ENCODE peak calls at places on chromosomes 1 and 21, in four cellular contexts. L is K562, M is GM12878, X is HepG2. O is an unnamed sample.

GRCh38 chr1:36327421-36328087 is 4.1 kb upstream of the EVA1B start:
- DNase-seq in M (no peak), X (no peak), L (no peak), O (no peak)

GRCh38 chr1:47676311-47677054 is 238.6 kb downstream of the FOXD2 start:
- DNase-seq in M (no peak), X (no peak), L (no peak), O (no peak)

GRCh38 chr1:173988068-173988467 is 34.1 kb downstream of the RC3H1 start:
- DNase-seq in M (no peak), L (no peak), X (no peak), O (no peak)

GRCh38 chr1:171418546-171418945 is 66.8 kb upstream of the PRRC2C start:
- DNase-seq in L (no peak), M (no peak), X (no peak), O (no peak)

GRCh38 chr1:25738507-25738906 is 61.5 kb upstream of the SELENON start:
- DNase-seq in L (no peak), M (no peak), X (no peak), O (no peak)

GRCh38 chr1:39877231-39877778 is 6.0 kb downstream of the TRIT1 start:
- DNase-seq in X (no peak), L (no peak), M (no peak), O (no peak)

GRCh38 chr1:156667968-156668709 is 9.1 kb downstream of the NES start:
- DNase-seq in X (no peak), L (no peak), M (no peak), O (no peak)

GRCh38 chr1:21764615-21765423 is 18.1 kb downstream of the USP48 start:
- DNase-seq in X (no peak), L (no peak), M (no peak), O (no peak)

GRCh38 chr1:55572878-55573734 is 357.9 kb upstream of the USP24 start:
- DNase-seq in X (peak), M (no peak), L (no peak), O (no peak)

GRCh38 chr1:116855788-116856187 is 53.9 kb upstream of the PTGFRN start:
- DNase-seq in L (no peak), X (no peak), M (no peak), O (peak)

GRCh38 chr1:24764439-24764838 is 19.2 kb downstream of the CLIC4 start:
- DNase-seq in X (no peak), M (no peak), L (no peak), O (no peak)

GRCh38 chr1:150525348-150525747 is 9.8 kb downstream of the FALEC start:
- DNase-seq in X (no peak), L (no peak), M (no peak), O (no peak)

GRCh38 chr1:157958280-157958679 is 35.2 kb upstream of the KIRREL1 start:
- DNase-seq in X (no peak), L (no peak), M (no peak), O (no peak)

GRCh38 chr21:33392586-33392985 is 10.6 kb upstream of the IFNGR2 start:
- DNase-seq in L (no peak), X (no peak), M (no peak), O (no peak)

GRCh38 chr1:245825128-245825901 is 670.5 kb downstream of the KIF26B start:
- DNase-seq in M (no peak), X (no peak), L (no peak), O (no peak)

GRCh38 chr1:51843948-51844347 is 34.6 kb downstream of the NRDC start:
- DNase-seq in L (no peak), X (no peak), M (no peak), O (no peak)

GRCh38 chr1:167455786-167456446 is 62.4 kb downstream of the CD247 start:
- DNase-seq in X (no peak), M (no peak), L (no peak), O (peak)

GRCh38 chr1:14724234-14724633 is 125.7 kb downstream of the KAZN start:
- DNase-seq in M (no peak), X (no peak), L (no peak), O (no peak)

GRCh38 chr1:179217943-179218507 is 11.5 kb downstream of the ABL2 start:
- DNase-seq in X (no peak), M (no peak), L (no peak), O (no peak)

GRCh38 chr1:100308777-100309176 is 42.8 kb downstream of the RTCA start:
- DNase-seq in L (no peak), M (no peak), X (no peak), O (no peak)

GRCh38 chr1:4108341-4108740 is 208.3 kb upstream of the C1orf174 start:
- DNase-seq in L (no peak), X (no peak), M (no peak), O (no peak)

GRCh38 chr1:22976127-22976460 is 3.4 kb upstream of the LACTBL1 start:
- DNase-seq in M (no peak), L (no peak), X (no peak), O (no peak)

GRCh38 chr1:22978299-22978698 is 5.6 kb upstream of the LACTBL1 start:
- DNase-seq in M (no peak), X (no peak), L (no peak), O (no peak)

GRCh38 chr1:22975694-22976093 is 3.0 kb upstream of the LACTBL1 start:
- DNase-seq in M (no peak), L (no peak), X (no peak), O (no peak)

GRCh38 chr1:22972760-22973159 is at the start of gene LACTBL1:
- DNase-seq in L (no peak), M (no peak), X (no peak), O (no peak)

DNA sequence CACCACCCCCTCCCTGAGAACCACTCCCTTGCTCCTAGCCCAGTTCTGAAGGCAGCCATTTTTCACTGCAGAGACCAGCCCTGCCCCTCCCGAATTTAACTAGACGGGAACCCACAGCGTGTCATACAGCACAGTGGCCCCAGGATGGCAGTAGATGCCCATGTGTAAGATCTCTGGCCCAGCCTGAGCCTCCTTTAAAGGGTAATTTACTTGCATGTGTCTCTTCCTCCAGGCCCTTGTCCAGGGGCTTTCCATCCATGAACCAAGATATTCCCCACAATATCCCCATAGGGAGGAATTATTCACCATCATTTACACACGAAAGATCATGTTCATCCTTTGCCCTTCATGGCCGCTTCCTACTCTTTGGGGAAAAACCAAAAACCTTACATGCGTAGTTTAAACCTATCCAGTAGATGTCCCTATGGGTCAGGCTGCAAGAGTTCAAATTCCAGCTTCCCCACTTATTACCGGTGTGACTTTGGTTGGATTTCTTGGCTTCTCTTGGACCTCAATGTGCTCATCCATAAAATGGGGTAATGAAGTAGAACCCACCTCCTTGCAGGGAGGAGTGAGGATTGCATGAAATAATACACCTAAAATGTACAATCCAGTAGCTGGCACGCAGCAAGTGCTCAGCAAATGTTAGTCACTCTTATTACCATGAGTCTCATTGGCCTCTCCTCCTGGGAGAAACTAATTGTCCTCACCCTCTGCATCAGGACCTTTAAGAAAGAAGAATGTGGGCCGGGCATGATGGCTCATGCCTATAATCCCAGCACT is 4.0 kb upstream of the LACTBL1 start:
- DNase-seq in M (peak), X (peak), L (peak), O (peak)
- TF ChIP-seq TARDBP in M (no peak), X (no peak), L (no peak), O (no peak)

GRCh38 chr1:108125312-108126138 is 74.6 kb downstream of the SLC25A24 start:
- DNase-seq in X (peak), M (peak), L (peak), O (peak)
- TF ChIP-seq FOXK2 in X (no peak), M (no peak), L (no peak), O (no peak)

GRCh38 chr1:98919211-98919610 is 85.5 kb downstream of the PLPPR5 start:
- DNase-seq in X (no peak), M (no peak), L (no peak), O (no peak)

GRCh38 chr1:98923667-98924066 is 81.0 kb downstream of the PLPPR5 start:
- DNase-seq in X (no peak), M (no peak), L (no peak), O (no peak)

GRCh38 chr1:98919652-98920051 is 85.0 kb downstream of the PLPPR5 start:
- DNase-seq in X (no peak), L (no peak), M (no peak), O (no peak)

GRCh38 chr1:98921817-98922216 is 82.8 kb downstream of the PLPPR5 start:
- DNase-seq in M (no peak), X (no peak), L (no peak), O (no peak)

GRCh38 chr1:98920441-98921110 is 84.1 kb downstream of the PLPPR5 start:
- DNase-seq in X (no peak), L (no peak), M (no peak), O (no peak)
- TF ChIP-seq BHLHE40 in X (no peak), L (no peak), M (no peak), O (no peak)

GRCh38 chr1:31621498-31621820 is 4.0 kb downstream of the HCRTR1 start:
- DNase-seq in X (no peak), M (no peak), L (no peak), O (no peak)

GRCh38 chr1:31625180-31625514 is 7.7 kb downstream of the HCRTR1 start:
- DNase-seq in M (no peak), X (no peak), L (no peak), O (no peak)

GRCh38 chr1:31624354-31625179 is 7.1 kb downstream of the HCRTR1 start:
- DNase-seq in L (no peak), X (no peak), M (no peak), O (no peak)

GRCh38 chr1:31621872-31622730 is 4.6 kb downstream of the HCRTR1 start:
- DNase-seq in L (no peak), M (no peak), X (no peak), O (no peak)

DNA sequence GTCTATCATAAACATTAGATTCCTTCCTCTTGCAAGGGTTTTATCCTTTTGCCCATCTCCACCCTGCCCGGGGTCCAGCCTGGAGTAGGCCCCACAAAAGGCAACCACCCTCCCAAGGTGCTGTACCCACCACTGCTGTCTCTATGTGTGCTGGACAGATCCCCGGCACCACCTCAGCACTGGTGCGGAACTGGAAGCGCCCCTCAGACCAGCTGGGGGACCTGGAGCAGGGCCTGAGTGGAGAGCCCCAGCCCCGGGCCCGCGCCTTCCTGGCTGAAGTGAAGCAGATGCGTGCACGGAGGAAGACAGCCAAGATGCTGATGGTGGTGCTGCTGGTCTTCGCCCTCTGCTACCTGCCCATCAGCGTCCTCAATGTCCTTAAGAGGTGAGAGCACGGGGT is 5.9 kb downstream of the HCRTR1 start:
- DNase-seq in L (no peak), M (no peak), X (no peak), O (no peak)
- TF ChIP-seq TARDBP in L (no peak), M (no peak), X (no peak), O (no peak)

O was measured in HEK293T.